ENCODE peak calls at places on chromosomes 5 and 9, in ten cellular contexts. One of them, this sample, is unnamed. For H3K36me3, the result is how much of the 10 kb centered on the place peaks cover.

GRCh38 chr5:89878140-89878570 is 531.4 kb downstream of the CETN3 start:
- DNase-seq in mammary epithelial cell: peak
- DNase-seq in BJ: peak
- DNase-seq in CD8-positive, alpha-beta T cell: no peak
- DNase-seq in MM.1S: no peak
- DNase-seq in esophagus squamous epithelium: no peak
- DNase-seq in GM06990: no peak
- DNase-seq in BE2C: no peak
- DNase-seq in transverse colon: no peak
- DNase-seq in right atrium auricular region: no peak
- DNase-seq in this sample: no peak

GRCh38 chr9:37030591-37030939 is 3.5 kb downstream of the PAX5 start:
- DNase-seq in mammary epithelial cell: no peak
- DNase-seq in transverse colon: no peak
- DNase-seq in CD8-positive, alpha-beta T cell: no peak
- DNase-seq in BJ: no peak
- DNase-seq in GM06990: peak
- DNase-seq in MM.1S: no peak
- DNase-seq in esophagus squamous epithelium: no peak
- DNase-seq in right atrium auricular region: no peak
- DNase-seq in BE2C: no peak
- DNase-seq in this sample: no peak

GRCh38 chr9:21854594-21854993 is 52.2 kb downstream of the MTAP start:
- DNase-seq in right atrium auricular region: no peak
- DNase-seq in BE2C: no peak
- DNase-seq in BJ: no peak
- DNase-seq in CD8-positive, alpha-beta T cell: no peak
- DNase-seq in MM.1S: no peak
- DNase-seq in GM06990: no peak
- DNase-seq in esophagus squamous epithelium: no peak
- DNase-seq in transverse colon: peak
- DNase-seq in mammary epithelial cell: peak
- DNase-seq in this sample: peak

GRCh38 chr9:100098241-100098886 is 436 bp downstream of the ERP44 start:
- DNase-seq in GM06990: no peak
- DNase-seq in BE2C: peak
- DNase-seq in transverse colon: peak
- DNase-seq in mammary epithelial cell: peak
- DNase-seq in esophagus squamous epithelium: no peak
- DNase-seq in CD8-positive, alpha-beta T cell: no peak
- DNase-seq in right atrium auricular region: no peak
- DNase-seq in MM.1S: no peak
- DNase-seq in BJ: no peak
- DNase-seq in this sample: peak

GRCh38 chr9:126116351-126117157 is 210.1 kb upstream of the MVB12B start:
- DNase-seq in BE2C: no peak
- DNase-seq in transverse colon: no peak
- DNase-seq in MM.1S: no peak
- DNase-seq in GM06990: no peak
- DNase-seq in mammary epithelial cell: no peak
- DNase-seq in CD8-positive, alpha-beta T cell: no peak
- DNase-seq in BJ: no peak
- DNase-seq in esophagus squamous epithelium: no peak
- DNase-seq in right atrium auricular region: peak
- DNase-seq in this sample: no peak

GRCh38 chr5:172119921-172120688 is 67.9 kb downstream of the STK10 start:
- DNase-seq in BJ: no peak
- DNase-seq in transverse colon: no peak
- DNase-seq in CD8-positive, alpha-beta T cell: no peak
- DNase-seq in esophagus squamous epithelium: no peak
- DNase-seq in right atrium auricular region: no peak
- DNase-seq in BE2C: no peak
- DNase-seq in GM06990: no peak
- DNase-seq in MM.1S: no peak
- DNase-seq in mammary epithelial cell: no peak
- DNase-seq in this sample: no peak

GRCh38 chr9:131645078-131645776 is 94.6 kb downstream of the RAPGEF1 start:
- DNase-seq in transverse colon: no peak
- DNase-seq in right atrium auricular region: no peak
- DNase-seq in BE2C: no peak
- DNase-seq in GM06990: no peak
- DNase-seq in esophagus squamous epithelium: no peak
- DNase-seq in BJ: no peak
- DNase-seq in MM.1S: peak
- DNase-seq in CD8-positive, alpha-beta T cell: no peak
- DNase-seq in mammary epithelial cell: no peak
- DNase-seq in this sample: no peak

GRCh38 chr9:126684965-126685465 is 71.3 kb downstream of the LMX1B start:
- DNase-seq in transverse colon: no peak
- DNase-seq in CD8-positive, alpha-beta T cell: no peak
- DNase-seq in right atrium auricular region: no peak
- DNase-seq in mammary epithelial cell: peak
- DNase-seq in MM.1S: no peak
- DNase-seq in esophagus squamous epithelium: no peak
- DNase-seq in BJ: no peak
- DNase-seq in BE2C: no peak
- DNase-seq in GM06990: no peak
- DNase-seq in this sample: no peak

GRCh38 chr5:37214550-37214949 is 34.6 kb downstream of the CPLANE1 start:
- DNase-seq in BJ: no peak
- DNase-seq in transverse colon: no peak
- DNase-seq in GM06990: no peak
- DNase-seq in right atrium auricular region: no peak
- DNase-seq in MM.1S: no peak
- DNase-seq in esophagus squamous epithelium: no peak
- DNase-seq in mammary epithelial cell: no peak
- DNase-seq in CD8-positive, alpha-beta T cell: no peak
- DNase-seq in BE2C: no peak
- DNase-seq in this sample: no peak

GRCh38 chr9:76964612-76965011 is 54.8 kb upstream of the FOXB2 start:
- DNase-seq in BE2C: no peak
- DNase-seq in mammary epithelial cell: no peak
- DNase-seq in BJ: no peak
- DNase-seq in right atrium auricular region: no peak
- DNase-seq in GM06990: no peak
- DNase-seq in MM.1S: no peak
- DNase-seq in CD8-positive, alpha-beta T cell: no peak
- DNase-seq in esophagus squamous epithelium: no peak
- DNase-seq in transverse colon: no peak
- DNase-seq in this sample: no peak

GRCh38 chr5:116358911-116359418 is 215.7 kb downstream of the SEMA6A start:
- DNase-seq in GM06990: peak
- DNase-seq in esophagus squamous epithelium: no peak
- DNase-seq in CD8-positive, alpha-beta T cell: no peak
- DNase-seq in transverse colon: no peak
- DNase-seq in BE2C: no peak
- DNase-seq in right atrium auricular region: no peak
- DNase-seq in mammary epithelial cell: no peak
- DNase-seq in MM.1S: peak
- DNase-seq in BJ: no peak
- DNase-seq in this sample: no peak

GRCh38 chr5:32710335-32710858 is 724 bp upstream of the NPR3 start:
- DNase-seq in BE2C: no peak
- DNase-seq in CD8-positive, alpha-beta T cell: no peak
- DNase-seq in mammary epithelial cell: peak
- DNase-seq in esophagus squamous epithelium: no peak
- DNase-seq in BJ: no peak
- DNase-seq in GM06990: peak
- DNase-seq in transverse colon: peak
- DNase-seq in right atrium auricular region: no peak
- DNase-seq in MM.1S: no peak
- DNase-seq in this sample: no peak

GRCh38 chr5:448061-448765 is 5.2 kb downstream of the EXOC3 start:
- DNase-seq in GM06990: no peak
- DNase-seq in transverse colon: peak
- DNase-seq in MM.1S: no peak
- DNase-seq in BE2C: no peak
- DNase-seq in CD8-positive, alpha-beta T cell: no peak
- DNase-seq in BJ: no peak
- DNase-seq in mammary epithelial cell: no peak
- DNase-seq in right atrium auricular region: no peak
- DNase-seq in esophagus squamous epithelium: no peak
- DNase-seq in this sample: peak
- H3K36me3 ChIP-seq in GM06990: under half
- H3K36me3 ChIP-seq in transverse colon: half or more
- H3K36me3 ChIP-seq in MM.1S: under half
- H3K36me3 ChIP-seq in BE2C: half or more
- H3K36me3 ChIP-seq in CD8-positive, alpha-beta T cell: under half
- H3K36me3 ChIP-seq in BJ: under half
- H3K36me3 ChIP-seq in mammary epithelial cell: under half
- H3K36me3 ChIP-seq in right atrium auricular region: half or more
- H3K36me3 ChIP-seq in esophagus squamous epithelium: under half
- H3K36me3 ChIP-seq in this sample: half or more

GRCh38 chr5:143397302-143398052 is 6.0 kb downstream of the NR3C1 start:
- DNase-seq in BJ: no peak
- DNase-seq in MM.1S: peak
- DNase-seq in esophagus squamous epithelium: no peak
- DNase-seq in GM06990: no peak
- DNase-seq in mammary epithelial cell: peak
- DNase-seq in BE2C: no peak
- DNase-seq in right atrium auricular region: no peak
- DNase-seq in transverse colon: no peak
- DNase-seq in CD8-positive, alpha-beta T cell: no peak
- DNase-seq in this sample: no peak
- H3K4me3 ChIP-seq in BJ: no peak
- H3K4me3 ChIP-seq in MM.1S: peak
- H3K4me3 ChIP-seq in esophagus squamous epithelium: peak
- H3K4me3 ChIP-seq in GM06990: peak
- H3K4me3 ChIP-seq in mammary epithelial cell: peak
- H3K4me3 ChIP-seq in BE2C: no peak
- H3K4me3 ChIP-seq in right atrium auricular region: peak
- H3K4me3 ChIP-seq in transverse colon: no peak
- H3K4me3 ChIP-seq in CD8-positive, alpha-beta T cell: no peak
- H3K4me3 ChIP-seq in this sample: peak

GRCh38 chr9:137099231-137099630 is 12.4 kb downstream of the MAN1B1 start:
- DNase-seq in MM.1S: no peak
- DNase-seq in esophagus squamous epithelium: no peak
- DNase-seq in GM06990: no peak
- DNase-seq in transverse colon: no peak
- DNase-seq in BJ: no peak
- DNase-seq in BE2C: no peak
- DNase-seq in mammary epithelial cell: no peak
- DNase-seq in CD8-positive, alpha-beta T cell: no peak
- DNase-seq in right atrium auricular region: no peak
- DNase-seq in this sample: no peak

GRCh38 chr9:137097761-137098462 is 11.1 kb downstream of the MAN1B1 start:
- DNase-seq in transverse colon: no peak
- DNase-seq in mammary epithelial cell: no peak
- DNase-seq in GM06990: no peak
- DNase-seq in right atrium auricular region: no peak
- DNase-seq in BE2C: no peak
- DNase-seq in CD8-positive, alpha-beta T cell: no peak
- DNase-seq in esophagus squamous epithelium: no peak
- DNase-seq in BJ: no peak
- DNase-seq in MM.1S: no peak
- DNase-seq in this sample: no peak

GRCh38 chr9:137096785-137097546 is 10.2 kb downstream of the MAN1B1 start:
- DNase-seq in MM.1S: no peak
- DNase-seq in BE2C: no peak
- DNase-seq in mammary epithelial cell: no peak
- DNase-seq in GM06990: no peak
- DNase-seq in transverse colon: no peak
- DNase-seq in BJ: no peak
- DNase-seq in esophagus squamous epithelium: no peak
- DNase-seq in right atrium auricular region: no peak
- DNase-seq in CD8-positive, alpha-beta T cell: no peak
- DNase-seq in this sample: no peak

GRCh38 chr9:137095664-137096517 is 9.1 kb downstream of the MAN1B1 start:
- DNase-seq in mammary epithelial cell: no peak
- DNase-seq in BJ: no peak
- DNase-seq in esophagus squamous epithelium: no peak
- DNase-seq in GM06990: peak
- DNase-seq in CD8-positive, alpha-beta T cell: peak
- DNase-seq in BE2C: peak
- DNase-seq in MM.1S: peak
- DNase-seq in right atrium auricular region: no peak
- DNase-seq in transverse colon: peak
- DNase-seq in this sample: peak
- TF ChIP-seq CTCF in mammary epithelial cell: peak
- TF ChIP-seq CTCF in BJ: peak
- TF ChIP-seq CTCF in esophagus squamous epithelium: no peak
- TF ChIP-seq CTCF in GM06990: peak
- TF ChIP-seq CTCF in CD8-positive, alpha-beta T cell: peak
- TF ChIP-seq CTCF in BE2C: peak
- TF ChIP-seq CTCF in MM.1S: peak
- TF ChIP-seq CTCF in right atrium auricular region: no peak
- TF ChIP-seq CTCF in transverse colon: no peak
- TF ChIP-seq CTCF in this sample: peak

GRCh38 chr9:34098307-34098706 is 28.2 kb downstream of the DCAF12 start:
- DNase-seq in CD8-positive, alpha-beta T cell: no peak
- DNase-seq in MM.1S: no peak
- DNase-seq in GM06990: peak
- DNase-seq in mammary epithelial cell: no peak
- DNase-seq in BJ: no peak
- DNase-seq in esophagus squamous epithelium: no peak
- DNase-seq in BE2C: no peak
- DNase-seq in transverse colon: no peak
- DNase-seq in right atrium auricular region: no peak
- DNase-seq in this sample: no peak

GRCh38 chr9:34096751-34097150 is 29.7 kb downstream of the DCAF12 start:
- DNase-seq in transverse colon: no peak
- DNase-seq in BJ: no peak
- DNase-seq in esophagus squamous epithelium: no peak
- DNase-seq in GM06990: no peak
- DNase-seq in right atrium auricular region: no peak
- DNase-seq in mammary epithelial cell: no peak
- DNase-seq in MM.1S: no peak
- DNase-seq in BE2C: no peak
- DNase-seq in CD8-positive, alpha-beta T cell: no peak
- DNase-seq in this sample: no peak

GRCh38 chr9:34097865-34098264 is 28.6 kb downstream of the DCAF12 start:
- DNase-seq in BJ: no peak
- DNase-seq in GM06990: no peak
- DNase-seq in right atrium auricular region: no peak
- DNase-seq in BE2C: no peak
- DNase-seq in MM.1S: no peak
- DNase-seq in mammary epithelial cell: no peak
- DNase-seq in CD8-positive, alpha-beta T cell: no peak
- DNase-seq in transverse colon: no peak
- DNase-seq in esophagus squamous epithelium: no peak
- DNase-seq in this sample: no peak

GRCh38 chr9:34089311-34089710 is 37.2 kb downstream of the DCAF12 start:
- DNase-seq in BE2C: no peak
- DNase-seq in mammary epithelial cell: no peak
- DNase-seq in transverse colon: no peak
- DNase-seq in CD8-positive, alpha-beta T cell: no peak
- DNase-seq in BJ: no peak
- DNase-seq in esophagus squamous epithelium: no peak
- DNase-seq in right atrium auricular region: no peak
- DNase-seq in MM.1S: no peak
- DNase-seq in GM06990: no peak
- DNase-seq in this sample: no peak

DNA sequence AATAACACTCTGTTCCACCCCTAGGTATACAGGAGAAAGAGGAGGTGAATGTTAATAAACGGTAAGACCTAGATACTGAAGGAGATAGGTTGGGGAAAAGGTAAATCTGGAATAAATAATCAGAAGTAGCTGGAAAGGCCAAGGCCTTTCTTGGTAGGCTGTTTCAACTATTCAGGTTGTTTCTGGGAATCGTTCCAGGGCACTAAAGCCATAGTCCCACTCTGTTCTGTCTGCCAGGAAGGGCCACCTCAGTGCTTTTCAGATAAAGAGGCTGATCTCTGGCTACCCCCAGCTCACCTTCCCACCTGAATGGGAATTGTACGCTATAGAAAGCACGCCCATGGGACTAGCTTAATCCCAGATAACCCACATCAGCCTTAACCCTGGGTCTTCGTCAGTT is 32.9 kb downstream of the DCAF12 start:
- DNase-seq in BE2C: no peak
- DNase-seq in transverse colon: no peak
- DNase-seq in BJ: no peak
- DNase-seq in esophagus squamous epithelium: no peak
- DNase-seq in mammary epithelial cell: no peak
- DNase-seq in CD8-positive, alpha-beta T cell: no peak
- DNase-seq in GM06990: no peak
- DNase-seq in right atrium auricular region: no peak
- DNase-seq in MM.1S: no peak
- DNase-seq in this sample: no peak
- H3K36me3 ChIP-seq in BE2C: half or more
- H3K36me3 ChIP-seq in transverse colon: half or more
- H3K36me3 ChIP-seq in BJ: under half
- H3K36me3 ChIP-seq in esophagus squamous epithelium: half or more
- H3K36me3 ChIP-seq in mammary epithelial cell: under half
- H3K36me3 ChIP-seq in CD8-positive, alpha-beta T cell: half or more
- H3K36me3 ChIP-seq in GM06990: under half
- H3K36me3 ChIP-seq in right atrium auricular region: half or more
- H3K36me3 ChIP-seq in MM.1S: under half
- H3K36me3 ChIP-seq in this sample: half or more